ENCODE peak calls at places on chromosomes 16 and 17, in nine cellular contexts. P is lower lobe of right lung; O is skeletal muscle cell; M is CD4-positive, CD25-positive, alpha-beta regulatory T cell; U is AG04449; X is spleen; H is AG04450; D is left lung; J is cardiac muscle cell. Q is an unnamed sample.

GRCh38 chr17:72370819-72371218 is 250.0 kb downstream of the SOX9 start:
- DNase-seq in O (no peak), U (no peak), D (no peak), M (no peak), X (no peak), P (no peak), J (no peak), H (peak; percentile 64), Q (no peak)

GRCh38 chr17:45364531-45365390 is 47.9 kb upstream of the MAP3K14 start:
- DNase-seq in O (no peak), M (no peak), P (no peak), J (no peak), D (no peak), H (no peak), U (no peak), X (peak; percentile 60), Q (no peak)

GRCh38 chr16:56450275-56450889 is 750 bp downstream of the NUDT21 start:
- DNase-seq in D (no peak), X (peak; percentile 71), J (peak; percentile 9), M (no peak), H (no peak), U (no peak), P (no peak), O (no peak), Q (no peak)

GRCh38 chr17:51056813-51057510 is 63.7 kb downstream of the SPAG9 start:
- DNase-seq in U (peak; percentile 91), O (peak; percentile 78), H (peak; percentile 61), P (no peak), X (no peak), D (no peak), J (peak; percentile 56), M (no peak), Q (peak; percentile 13)

GRCh38 chr17:4999429-5000093 is 1.8 kb downstream of the KIF1C start:
- DNase-seq in X (no peak), U (no peak), P (no peak), M (no peak), D (no peak), O (no peak), J (no peak), H (no peak), Q (no peak)

GRCh38 chr17:50681260-50682200 is 26.2 kb downstream of the ANKRD40 start:
- DNase-seq in J (peak; percentile 52), U (no peak), P (no peak), X (peak; percentile 54), D (no peak), O (peak; percentile 48), H (peak; percentile 55), M (no peak), Q (no peak)

GRCh38 chr16:54431041-54431996 is 144.7 kb upstream of the IRX3 start:
- DNase-seq in P (no peak), O (no peak), M (no peak), J (no peak), U (peak; percentile 7), H (no peak), D (no peak), X (no peak), Q (no peak)

GRCh38 chr17:78891406-78892061 is 11.5 kb downstream of the CEP295NL start:
- DNase-seq in M (no peak), X (no peak), J (no peak), O (no peak), U (no peak), P (no peak), D (no peak), H (no peak), Q (no peak)

GRCh38 chr16:89436362-89436761 is 54.0 kb downstream of the ANKRD11 start:
- DNase-seq in H (no peak), D (no peak), U (no peak), M (no peak), J (no peak), O (no peak), P (peak; percentile 70), X (no peak), Q (no peak)

GRCh38 chr16:89437991-89438390 is 52.4 kb downstream of the ANKRD11 start:
- DNase-seq in H (no peak), X (no peak), O (no peak), P (no peak), J (no peak), M (no peak), D (no peak), U (no peak), Q (no peak)

GRCh38 chr16:89434490-89434889 is 55.9 kb downstream of the ANKRD11 start:
- DNase-seq in U (no peak), D (no peak), M (no peak), P (no peak), H (no peak), X (no peak), O (no peak), J (no peak), Q (no peak)

GRCh38 chr16:89437251-89437987 is 52.9 kb downstream of the ANKRD11 start:
- DNase-seq in U (no peak), P (no peak), O (no peak), J (no peak), M (no peak), H (no peak), D (no peak), X (no peak), Q (no peak)

DNA sequence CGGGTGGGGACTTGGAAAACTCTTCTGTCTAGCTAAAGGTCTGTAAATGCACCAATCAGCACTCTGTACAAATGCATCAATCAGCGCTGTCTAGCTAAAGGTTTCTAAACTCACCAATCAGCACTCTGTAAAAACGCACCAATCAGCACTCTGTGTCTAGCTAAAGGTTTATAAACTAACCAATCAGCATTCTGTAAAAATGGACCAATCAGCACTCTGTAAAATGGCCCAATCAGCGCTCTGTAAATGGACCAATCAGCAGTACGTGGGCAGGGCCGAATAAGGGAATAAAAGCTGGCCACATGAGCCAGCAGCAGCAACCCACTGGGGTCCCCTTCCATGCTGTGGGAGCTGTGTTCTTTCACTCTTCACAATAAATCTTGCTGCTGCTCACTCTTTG is 55.3 kb downstream of the ANKRD11 start:
- DNase-seq in U (no peak), P (no peak), X (no peak), H (no peak), D (no peak), O (no peak), M (no peak), J (no peak), Q (no peak)
- H3K4me3 ChIP-seq in U (no peak overlapping the region), P (no peak overlapping the region), X (no peak overlapping the region), H (no peak overlapping the region), D (no peak overlapping the region), O (no peak overlapping the region), M (peak overlapping the region; percentile 69), J (no peak overlapping the region), Q (no peak overlapping the region)

GRCh38 chr16:86549076-86549892 is 5.8 kb downstream of the MTHFSD start:
- DNase-seq in M (no peak), P (no peak), X (no peak), J (no peak), H (no peak), O (no peak), U (no peak), D (peak; percentile 24), Q (no peak)

GRCh38 chr16:86545927-86546637 is 9.0 kb downstream of the MTHFSD start:
- DNase-seq in X (no peak), O (no peak), D (peak; percentile 28), H (no peak), P (no peak), J (no peak), U (no peak), M (no peak), Q (peak; percentile 30)

GRCh38 chr16:86547286-86547685 is 7.7 kb downstream of the MTHFSD start:
- DNase-seq in J (no peak), U (no peak), O (no peak), P (no peak), D (peak; percentile 28), H (no peak), X (no peak), M (no peak), Q (no peak)

GRCh38 chr16:86545481-86545880 is 9.6 kb downstream of the MTHFSD start:
- DNase-seq in J (no peak), O (no peak), P (no peak), M (no peak), U (no peak), X (no peak), D (peak; percentile 46), H (no peak), Q (no peak)

GRCh38 chr16:86546638-86547013 is 8.4 kb downstream of the MTHFSD start:
- DNase-seq in X (no peak), O (no peak), H (no peak), P (no peak), J (no peak), D (peak; percentile 18), U (no peak), M (no peak), Q (peak; percentile 21)
- H3K4me3 ChIP-seq in X (no peak overlapping the region), O (no peak overlapping the region), H (no peak overlapping the region), P (no peak overlapping the region), J (no peak overlapping the region), D (no peak overlapping the region), U (no peak overlapping the region), M (no peak overlapping the region), Q (no peak overlapping the region)

GRCh38 chr17:28384281-28385036 is 13.0 kb downstream of the SARM1 start:
- DNase-seq in J (peak; percentile 48), D (peak; percentile 90), O (no peak), M (peak; percentile 53), H (no peak), U (no peak), X (peak; percentile 90), P (peak; percentile 88), Q (peak; percentile 83)

GRCh38 chr17:28380572-28380907 is 9.0 kb downstream of the SARM1 start:
- DNase-seq in U (no peak), P (no peak), M (no peak), D (no peak), J (no peak), X (no peak), O (no peak), H (no peak), Q (peak; percentile 35)

GRCh38 chr17:28388106-28388505 is 16.6 kb downstream of the SARM1 start:
- DNase-seq in D (no peak), O (no peak), P (no peak), X (no peak), J (no peak), H (no peak), U (no peak), M (no peak), Q (no peak)

GRCh38 chr17:28381141-28381825 is 9.8 kb downstream of the SARM1 start:
- DNase-seq in X (no peak), O (no peak), H (no peak), J (peak; percentile 74), D (peak; percentile 87), P (peak; percentile 76), M (no peak), U (no peak), Q (no peak)

DNA sequence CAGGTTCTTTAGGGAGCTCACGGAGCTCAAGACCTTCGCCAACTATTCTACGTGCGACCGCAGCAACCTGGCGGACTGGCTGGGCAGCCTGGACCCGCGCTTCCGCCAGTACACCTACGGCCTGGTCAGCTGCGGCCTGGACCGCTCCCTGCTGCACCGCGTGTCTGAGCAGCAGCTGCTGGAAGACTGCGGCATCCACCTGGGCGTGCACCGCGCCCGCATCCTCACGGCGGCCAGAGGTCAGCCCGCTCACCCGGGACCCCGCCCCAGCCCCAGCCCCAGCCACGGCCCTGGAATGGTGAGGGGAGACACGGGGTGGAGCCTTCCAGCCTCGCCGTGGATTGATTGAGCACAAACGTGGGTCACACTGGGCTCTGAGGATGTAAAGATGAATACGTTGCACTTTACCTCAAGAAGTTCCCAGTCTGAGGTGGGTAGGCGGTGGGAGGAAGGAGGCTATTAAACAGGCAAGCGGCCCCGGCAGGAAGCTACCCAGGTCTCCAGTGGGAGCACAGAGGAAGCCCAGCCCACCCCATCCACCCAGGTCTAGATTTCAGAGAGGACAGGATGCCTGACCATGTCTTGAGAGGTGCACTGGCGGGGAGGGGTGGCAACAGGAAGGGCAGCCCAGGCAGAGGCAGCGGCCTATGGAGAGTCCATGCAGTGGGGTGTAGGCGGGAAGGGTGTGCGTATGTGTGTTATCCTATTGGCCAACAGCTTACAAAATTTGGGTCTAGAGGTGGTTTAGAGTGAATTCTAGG is 13.7 kb downstream of the SARM1 start:
- DNase-seq in H (no peak), M (no peak), U (no peak), D (peak; percentile 84), O (no peak), J (no peak), X (peak; percentile 84), P (peak; percentile 66), Q (peak; percentile 37)
- H3K4me3 ChIP-seq in H (no peak overlapping the region), M (peak overlapping the region; percentile 78), U (no peak overlapping the region), D (peak overlapping the region; percentile 61), O (no peak overlapping the region), J (peak overlapping the region; percentile 23), X (peak overlapping the region; percentile 51), P (peak overlapping the region; percentile 65), Q (peak overlapping the region; percentile 68)

GRCh38 chr16:67326115-67326471 is 448 bp downstream of the KCTD19 start:
- DNase-seq in J (no peak), U (no peak), O (no peak), H (no peak), P (no peak), D (no peak), M (no peak), X (no peak), Q (no peak)
- H3K4me3 ChIP-seq in J (peak overlapping the region; percentile 35), U (peak overlapping the region; percentile 52), O (peak overlapping the region; percentile 53), H (peak overlapping the region; percentile 61), P (peak overlapping the region; percentile 58), D (peak overlapping the region; percentile 34), M (no peak overlapping the region), X (peak overlapping the region; percentile 41), Q (no peak overlapping the region)

Q was measured in LNCaP clone FGC.